ENCODE peak calls at places on chromosome 21, in six cellular contexts. O is GM19239; P is activated T-cell treated with anti-CD3 and anti-CD28 coated beads for 1 hour; B is AG08396; F is effector memory CD8-positive, alpha-beta T cell; V is EL. A is an unnamed sample.
A peak's percentile ranks its signal among the peaks of the same experiment; 100 is the strongest.

GRCh38 chr21:41255190-41255589 is 61.4 kb upstream of the FAM3B start:
- DNase-seq in B (no peak), F (no peak), P (no peak), V (no peak), O (no peak), A (no peak)

GRCh38 chr21:38492002-38492401 is 6.3 kb downstream of the ERG start:
- DNase-seq in B (no peak), O (no peak), F (no peak), P (no peak), V (no peak), A (no peak)

GRCh38 chr21:39025198-39025597 is 158.1 kb downstream of the PSMG1 start:
- DNase-seq in O (no peak), B (no peak), F (no peak), P (no peak), V (no peak), A (no peak)

GRCh38 chr21:37623689-37624088 is 257.1 kb downstream of the DYRK1A start:
- DNase-seq in F (no peak), V (no peak), B (no peak), P (no peak), O (no peak), A (no peak)

GRCh38 chr21:35651166-35651565 is 409.2 kb downstream of the SETD4 start:
- DNase-seq in V (no peak), F (no peak), B (no peak), O (no peak), P (no peak), A (no peak)

GRCh38 chr21:37944492-37944891 is 28.2 kb upstream of the KCNJ6 start:
- DNase-seq in B (no peak), V (no peak), F (no peak), P (no peak), O (no peak), A (no peak)

GRCh38 chr21:41325138-41325537 is 8.5 kb downstream of the FAM3B start:
- DNase-seq in B (no peak), V (no peak), O (no peak), P (no peak), F (no peak), A (no peak)

GRCh38 chr21:42556476-42556875 is 42.8 kb downstream of the SLC37A1 start:
- DNase-seq in O (no peak), P (no peak), V (no peak), B (no peak), F (no peak), A (no peak)

GRCh38 chr21:44263221-44263671 is 1.5 kb upstream of the DNMT3L start:
- DNase-seq in V (no peak), F (no peak), P (no peak), B (no peak), O (no peak), A (no peak)

GRCh38 chr21:42578761-42579415 is 65.2 kb downstream of the SLC37A1 start:
- DNase-seq in F (no peak), V (no peak), P (no peak), B (no peak), O (no peak), A (no peak)

GRCh38 chr21:35428489-35428888 is 379.4 kb upstream of the RUNX1 start:
- DNase-seq in O (no peak), V (peak; percentile 4), B (no peak), P (peak; percentile 25), F (peak; percentile 11), A (no peak)

GRCh38 chr21:36456714-36457399 is 23.1 kb downstream of the CLDN14 start:
- DNase-seq in P (no peak), B (no peak), V (no peak), O (no peak), F (no peak), A (no peak)

GRCh38 chr21:46100426-46100825 is 2.5 kb downstream of the COL6A2 start:
- DNase-seq in V (peak; percentile 82), B (peak; percentile 55), O (no peak), F (no peak), P (no peak), A (no peak)

GRCh38 chr21:39048574-39048973 is 134.7 kb downstream of the PSMG1 start:
- DNase-seq in F (no peak), V (peak; percentile 87), P (no peak), B (no peak), O (no peak), A (no peak)

GRCh38 chr21:45698493-45698947 is 55.0 kb downstream of the PCBP3 start:
- DNase-seq in F (no peak), V (peak; percentile 92), B (peak; percentile 45), O (no peak), P (no peak), A (no peak)

GRCh38 chr21:45574691-45575090 is 32.5 kb upstream of the SLC19A1 start:
- DNase-seq in V (no peak), F (no peak), B (no peak), P (no peak), O (no peak), A (no peak)

GRCh38 chr21:33257404-33257803 is 8.8 kb upstream of the IL10RB start:
- DNase-seq in P (no peak), B (no peak), O (no peak), V (no peak), F (no peak), A (no peak)

GRCh38 chr21:45525153-45525909 is 16.9 kb downstream of the SLC19A1 start:
- DNase-seq in B (no peak), P (no peak), F (no peak), O (no peak), V (no peak), A (no peak)

GRCh38 chr21:15741510-15741909 is 11.7 kb downstream of the USP25 start:
- DNase-seq in B (peak; percentile 32), F (no peak), O (no peak), P (no peak), V (peak; percentile 49), A (no peak)

GRCh38 chr21:28111151-28111619 is 881.5 kb downstream of the LTN1 start:
- DNase-seq in P (no peak), V (peak; percentile 64), O (no peak), B (peak; percentile 66), F (no peak), A (no peak)

A was measured in GDM1.